ENCODE peak calls at places on chromosome 19, in four cellular contexts. E is A549, K is GM12878, F is H1. D is an unnamed sample.

GRCh38 chr19:17240062-17240854 is 5.5 kb downstream of the NR2F6 start:
- DNase-seq in E (no peak), F (no peak), K (no peak), D (no peak)

GRCh38 chr19:47228168-47228936 is 2.6 kb downstream of the BBC3 start:
- DNase-seq in K (no peak), F (peak; percentile 72), E (peak; percentile 71), D (peak; percentile 95)

GRCh38 chr19:23305555-23305954 is 55.4 kb upstream of the ZNF724 start:
- DNase-seq in F (no peak), K (no peak), E (no peak), D (no peak)

GRCh38 chr19:34497112-34497805 is 15.7 kb downstream of the WTIP start:
- DNase-seq in E (no peak), K (no peak), F (no peak), D (no peak)

GRCh38 chr19:15631817-15632216 is 8.9 kb upstream of the CYP4F3 start:
- DNase-seq in E (peak; percentile 13), K (peak; percentile 3), F (no peak), D (no peak)

GRCh38 chr19:35712910-35713845 is 4.6 kb upstream of the KMT2B start:
- DNase-seq in E (no peak), F (peak; percentile 62), K (peak; percentile 82), D (no peak)

GRCh38 chr19:54029930-54030490 is 33.7 kb downstream of the VSTM1 start:
- DNase-seq in E (peak; percentile 70), F (peak; percentile 86), K (no peak), D (no peak)

GRCh38 chr19:39199025-39199424 is 2.3 kb downstream of the NCCRP1 start:
- DNase-seq in K (no peak), E (no peak), F (no peak), D (no peak)

GRCh38 chr19:14337510-14337909 is 43.7 kb upstream of the ADGRE5 start:
- DNase-seq in K (no peak), E (peak; percentile 34), F (peak; percentile 86), D (no peak)

GRCh38 chr19:2040647-2041435 is 10.2 kb downstream of the MKNK2 start:
- DNase-seq in E (no peak), K (no peak), F (no peak), D (peak; percentile 70)

GRCh38 chr19:2043269-2043641 is 7.8 kb downstream of the MKNK2 start:
- DNase-seq in E (no peak), F (peak; percentile 49), K (no peak), D (peak; percentile 46)

GRCh38 chr19:2042485-2043268 is 8.4 kb downstream of the MKNK2 start:
- DNase-seq in K (no peak), F (no peak), E (no peak), D (peak; percentile 67)

GRCh38 chr19:2041436-2041685 is 9.7 kb downstream of the MKNK2 start:
- DNase-seq in F (no peak), E (no peak), K (no peak), D (no peak)

DNA sequence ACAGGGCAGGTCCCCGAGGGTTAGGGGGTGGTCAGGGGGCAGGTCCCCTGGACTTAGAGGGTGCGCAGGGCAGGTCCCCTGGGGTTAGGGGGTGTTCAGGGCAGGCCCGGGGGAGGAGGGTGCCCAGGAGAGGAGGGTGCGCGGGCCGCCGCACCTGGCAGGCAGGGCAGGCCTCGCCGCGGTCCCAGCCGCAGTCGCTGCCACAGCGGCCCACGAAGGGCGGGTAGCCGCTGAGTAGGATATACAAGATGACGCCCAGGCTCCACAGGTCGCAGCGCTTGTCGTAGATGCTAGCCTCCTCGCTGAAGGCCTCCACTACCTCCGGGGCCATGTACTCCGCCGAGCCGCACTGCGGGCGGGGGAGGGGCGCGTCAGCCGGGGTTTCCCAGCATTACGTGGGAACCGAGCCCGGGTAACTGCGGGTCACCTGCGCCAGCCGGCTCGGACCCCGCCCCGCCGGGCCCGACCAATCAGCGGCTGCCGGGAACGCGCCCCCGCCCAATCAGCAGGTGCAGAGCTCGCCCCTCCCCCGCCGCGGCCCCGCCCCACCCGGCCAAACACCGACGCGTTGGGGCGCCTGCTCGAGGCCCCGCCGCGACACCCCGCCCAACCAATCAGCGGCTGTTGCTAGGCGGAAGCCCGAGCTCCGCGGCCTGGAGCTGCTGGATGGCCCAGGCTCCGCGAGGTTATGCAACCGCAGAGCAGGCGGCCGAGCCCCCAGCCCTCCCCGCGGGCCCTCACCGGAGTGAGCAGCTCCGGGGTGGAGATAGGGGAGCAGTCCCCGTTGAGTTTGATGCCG is 9.2 kb downstream of the MKNK2 start:
- DNase-seq in K (peak; percentile 73), F (peak; percentile 97), E (peak; percentile 87), D (peak; percentile 100)
- TF ChIP-seq EP300 in K (peak; percentile 64), F (no peak), E (no peak), D (no peak)

GRCh38 chr19:58562126-58563033 is 4.0 kb upstream of the UBE2M start:
- DNase-seq in E (no peak), K (no peak), F (no peak), D (peak; percentile 90)

GRCh38 chr19:58561373-58562125 is 3.1 kb upstream of the UBE2M start:
- DNase-seq in K (no peak), F (no peak), E (no peak), D (no peak)

GRCh38 chr19:58563823-58564222 is 5.4 kb upstream of the UBE2M start:
- DNase-seq in K (no peak), E (no peak), F (no peak), D (no peak)

GRCh38 chr19:58560921-58561320 is 2.5 kb upstream of the UBE2M start:
- DNase-seq in E (no peak), F (no peak), K (no peak), D (no peak)

GRCh38 chr19:58563034-58563573 is 4.7 kb upstream of the UBE2M start:
- DNase-seq in E (no peak), F (no peak), K (no peak), D (no peak)
- H3K27ac ChIP-seq in E (no peak overlapping the region), F (no peak overlapping the region), K (no peak overlapping the region), D (no peak overlapping the region)

GRCh38 chr19:55674841-55675660 is at the start of gene EPN1:
- DNase-seq in F (peak; percentile 98), E (peak; percentile 99), K (peak; percentile 74), D (peak; percentile 99)
- TF ChIP-seq EP300 in F (no peak), E (no peak), K (no peak), D (no peak)

DNA sequence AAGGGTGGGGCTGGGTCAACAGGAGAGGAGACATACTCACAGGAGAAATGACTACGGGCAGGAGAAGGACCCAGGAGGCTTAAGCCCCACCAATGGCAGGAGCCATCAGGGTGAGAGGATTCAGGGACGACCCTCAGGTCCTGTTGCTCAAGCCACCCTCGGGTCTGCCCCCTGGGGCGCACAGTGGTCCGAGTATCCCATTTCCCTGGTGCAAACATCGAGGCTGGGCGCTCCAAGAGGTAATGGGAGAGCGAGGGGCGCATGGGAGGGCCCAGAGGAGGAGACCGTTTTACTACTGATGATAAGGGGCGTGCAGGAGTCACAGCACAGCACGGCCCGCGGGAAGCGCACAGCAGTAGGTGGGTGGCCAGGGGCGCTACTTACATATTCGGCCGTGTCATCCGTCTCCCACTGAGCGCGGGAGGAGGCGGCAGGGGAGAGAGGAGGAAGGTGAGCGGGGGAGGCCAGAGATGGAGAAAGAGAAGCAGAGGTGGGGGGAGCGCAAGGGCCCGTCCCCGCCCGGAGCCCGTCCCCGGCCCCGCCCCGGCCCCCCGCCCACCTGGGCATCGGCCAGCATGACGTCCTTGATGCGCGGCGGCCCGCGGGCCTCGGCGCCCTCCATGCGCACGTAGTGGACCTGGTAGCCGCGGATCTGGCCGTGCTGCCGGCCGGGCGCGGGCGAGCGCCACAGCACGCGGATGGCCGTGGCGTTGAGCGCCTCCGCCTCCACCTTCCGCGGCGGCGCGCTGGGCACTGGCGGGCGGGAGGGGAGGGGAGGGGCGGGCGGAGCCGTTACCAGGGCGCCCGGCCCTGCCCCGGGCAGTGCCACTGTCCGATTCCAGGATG is 111.5 kb downstream of the PTPRS start:
- DNase-seq in K (no peak), F (no peak), E (peak; percentile 23), D (no peak)
- H3K27ac ChIP-seq in K (no peak overlapping the region), F (no peak overlapping the region), E (peak overlapping the region; percentile 76), D (no peak overlapping the region)

GRCh38 chr19:50325310-50326100 is 3.7 kb downstream of the KCNC3 start:
- DNase-seq in K (no peak), F (peak; percentile 97), E (peak; percentile 99), D (peak; percentile 68)
- TF ChIP-seq EP300 in K (no peak), F (no peak), E (no peak), D (no peak)

D was measured in upper lobe of left lung.